ENCODE peak calls at places on chromosomes 13 and 19, in seven cellular contexts. O is mesendoderm, G is mesenchymal stem cell, J is H1, T is IMR-90, P is neuronal stem cell, R is trophoblast cell. W is an unnamed sample.

GRCh38 chr13:104816716-104817115 is 1718.7 kb downstream of the EFNB2 start:
- DNase-seq in O (no peak), G (no peak), J (no peak), T (no peak), P (no peak), R (no peak), W (no peak)

GRCh38 chr13:79723462-79724116 is 242.6 kb downstream of the NDFIP2 start:
- DNase-seq in O (no peak), G (no peak), J (no peak), T (no peak), P (no peak), R (no peak), W (no peak)

GRCh38 chr13:50468849-50469669 is 374.4 kb downstream of the DLEU7 start:
- DNase-seq in O (peak; percentile 37), G (no peak), J (no peak), T (no peak), P (no peak), R (no peak), W (no peak)

GRCh38 chr13:38361551-38362262 is 12.1 kb downstream of the UFM1 start:
- DNase-seq in O (no peak), G (no peak), J (no peak), T (no peak), P (no peak), R (no peak), W (no peak)

GRCh38 chr19:5536337-5536894 is 31.3 kb downstream of the TINCR start:
- DNase-seq in O (peak; percentile 96), G (peak; percentile 47), J (peak; percentile 91), T (peak; percentile 33), P (peak; percentile 85), R (peak; percentile 80), W (peak; percentile 96)

GRCh38 chr13:73218181-73218580 is 159.4 kb downstream of the KLF5 start:
- DNase-seq in O (no peak), G (no peak), J (no peak), T (no peak), P (no peak), R (no peak), W (no peak)

GRCh38 chr13:40401911-40402776 is 264.3 kb downstream of the FOXO1 start:
- DNase-seq in O (peak; percentile 48), G (peak; percentile 96), J (no peak), T (peak; percentile 92), P (no peak), R (peak; percentile 85), W (no peak)

GRCh38 chr19:8515317-8515716 is 1.4 kb upstream of the ZNF414 start:
- DNase-seq in O (no peak), G (no peak), J (no peak), T (no peak), P (no peak), R (no peak), W (no peak)

GRCh38 chr19:17951151-17952040 is 15.5 kb upstream of the KCNN1 start:
- DNase-seq in O (no peak), G (no peak), J (peak; percentile 62), T (no peak), P (no peak), R (no peak), W (peak; percentile 47)

GRCh38 chr13:95505265-95505664 is 47.3 kb upstream of the CLDN10 start:
- DNase-seq in O (peak; percentile 82), G (no peak), J (no peak), T (no peak), P (no peak), R (no peak), W (peak; percentile 46)

GRCh38 chr13:42458193-42458592 is 115.8 kb upstream of the TNFSF11 start:
- DNase-seq in O (no peak), G (no peak), J (no peak), T (no peak), P (no peak), R (no peak), W (no peak)

GRCh38 chr13:114022876-114023275 is 49.0 kb upstream of the C13orf46 start:
- DNase-seq in O (no peak), G (no peak), J (no peak), T (no peak), P (no peak), R (no peak), W (no peak)

GRCh38 chr19:13633109-13633508 is 126.8 kb upstream of the CACNA1A start:
- DNase-seq in O (no peak), G (no peak), J (no peak), T (peak; percentile 79), P (peak; percentile 20), R (no peak), W (peak; percentile 49)

GRCh38 chr13:90416519-90416918 is 931.0 kb upstream of the MIR17HG start:
- DNase-seq in O (peak; percentile 92), G (peak; percentile 54), J (no peak), T (peak; percentile 43), P (peak; percentile 9), R (peak; percentile 7), W (no peak)

GRCh38 chr19:35240322-35240721 is 8.5 kb upstream of the LSR start:
- DNase-seq in O (no peak), G (no peak), J (no peak), T (no peak), P (no peak), R (no peak), W (no peak)

GRCh38 chr13:94658926-94659649 is 53.3 kb downstream of the SOX21 start:
- DNase-seq in O (peak; percentile 42), G (peak; percentile 25), J (no peak), T (no peak), P (no peak), R (no peak), W (no peak)

DNA sequence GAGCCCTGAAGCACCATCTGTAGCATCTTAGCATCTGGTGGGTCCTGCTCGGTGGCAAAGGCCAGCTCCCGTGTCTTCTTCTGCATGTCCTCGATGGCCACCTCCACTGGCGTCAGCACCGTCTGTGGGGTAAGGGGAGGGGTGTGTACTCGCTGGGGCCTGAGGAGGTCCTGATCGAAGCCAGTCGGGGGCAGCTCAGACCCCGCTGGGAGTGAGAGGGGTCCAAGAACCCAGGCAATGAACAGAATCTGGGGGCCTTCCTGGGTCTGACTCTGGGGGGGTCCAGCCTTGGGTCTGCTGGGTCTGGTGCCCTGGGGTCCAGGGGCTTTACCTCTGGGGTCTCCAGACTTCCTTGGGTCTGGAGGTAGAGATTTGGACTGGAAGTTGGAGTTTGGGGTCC is 3.6 kb upstream of the KANK2 start:
- DNase-seq in O (no peak), G (no peak), J (no peak), T (no peak), P (no peak), R (no peak), W (no peak)
- H3K4ac ChIP-seq in O (no peak overlapping the region), G (no peak overlapping the region), J (no peak overlapping the region), T (no peak overlapping the region), P (no peak overlapping the region), R (no peak overlapping the region), W (no peak overlapping the region)

DNA sequence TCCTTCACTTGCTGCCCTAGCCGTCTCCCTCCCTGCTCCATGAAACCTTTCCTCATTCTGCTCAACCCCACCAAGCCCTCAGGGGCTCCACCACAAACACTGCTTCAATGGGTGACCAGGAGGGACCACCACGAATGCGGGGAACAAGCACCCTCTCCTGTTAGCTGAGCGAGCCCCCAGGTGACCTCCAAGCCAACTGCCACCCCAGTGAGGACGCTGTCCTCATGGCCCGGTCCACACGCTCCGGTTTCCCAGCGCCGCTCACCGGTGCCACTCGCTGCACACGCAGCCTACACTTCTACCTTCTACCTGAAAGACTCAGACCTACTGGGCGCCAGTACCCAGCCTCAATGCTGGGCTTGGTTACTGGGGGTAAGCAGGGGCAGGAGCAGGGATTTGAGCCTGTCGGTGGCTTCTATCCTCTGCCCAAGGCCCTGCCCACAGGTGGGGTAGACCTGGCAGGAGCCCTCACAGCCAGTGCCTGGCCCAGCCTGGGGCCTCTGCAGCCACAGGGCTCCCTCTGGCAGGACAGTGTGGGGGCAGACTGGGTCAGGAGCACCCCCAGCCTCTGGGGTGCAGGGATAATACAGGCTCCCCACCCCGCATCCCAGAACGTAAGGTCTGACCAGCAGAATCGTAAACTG is 704 bp upstream of the TMEM86B start:
- DNase-seq in O (no peak), G (no peak), J (no peak), T (no peak), P (no peak), R (no peak), W (no peak)
- H3K4ac ChIP-seq in O (no peak overlapping the region), G (no peak overlapping the region), J (no peak overlapping the region), T (no peak overlapping the region), P (no peak overlapping the region), R (no peak overlapping the region), W (no peak overlapping the region)

GRCh38 chr13:106529415-106530208 is 5.8 kb downstream of the EFNB2 start:
- DNase-seq in O (no peak), G (no peak), J (no peak), T (no peak), P (no peak), R (no peak), W (no peak)

GRCh38 chr13:106530907-106531520 is 4.4 kb downstream of the EFNB2 start:
- DNase-seq in O (peak; percentile 63), G (no peak), J (no peak), T (no peak), P (no peak), R (no peak), W (no peak)

GRCh38 chr13:106528711-106529414 is 6.6 kb downstream of the EFNB2 start:
- DNase-seq in O (peak; percentile 86), G (no peak), J (no peak), T (no peak), P (peak; percentile 48), R (no peak), W (no peak)

GRCh38 chr13:106532111-106532929 is 3.1 kb downstream of the EFNB2 start:
- DNase-seq in O (peak; percentile 47), G (peak; percentile 47), J (no peak), T (peak; percentile 32), P (no peak), R (no peak), W (no peak)

DNA sequence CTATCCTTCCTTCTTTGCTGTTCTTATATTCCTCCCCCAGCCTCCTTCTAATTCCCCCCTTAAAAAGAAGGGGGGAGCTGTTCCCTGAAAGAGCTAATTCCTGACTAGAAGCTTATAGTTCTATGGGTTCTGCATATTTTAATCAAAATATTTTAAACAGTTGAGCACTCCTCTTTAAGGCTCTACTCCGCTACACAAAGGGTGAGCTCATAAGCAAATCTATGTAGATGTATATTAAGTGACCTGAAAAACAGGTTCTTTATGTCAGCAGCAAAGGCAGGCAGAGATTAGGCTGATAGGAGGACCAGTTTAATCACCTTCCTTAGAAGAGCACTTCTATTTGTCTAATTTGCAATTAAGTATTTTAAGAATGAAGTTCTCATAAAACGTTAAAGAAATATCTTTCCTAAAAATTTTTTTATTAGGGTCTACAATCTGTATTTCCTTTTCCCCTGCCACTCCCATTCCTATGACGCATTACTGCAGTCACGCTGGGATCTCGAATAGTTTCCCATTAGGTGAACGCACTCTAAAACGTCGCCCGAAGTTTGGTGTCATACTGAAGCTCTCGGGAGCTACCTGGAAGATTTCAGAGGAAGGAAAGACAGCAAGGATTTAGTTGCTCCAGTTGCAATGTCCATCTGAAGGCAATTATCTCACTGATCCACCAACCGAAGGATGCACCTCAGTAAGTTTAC is 5.1 kb downstream of the EFNB2 start:
- DNase-seq in O (peak; percentile 67), G (no peak), J (no peak), T (no peak), P (no peak), R (peak; percentile 56), W (no peak)
- H3K4ac ChIP-seq in O (no peak overlapping the region), G (no peak overlapping the region), J (no peak overlapping the region), T (no peak overlapping the region), P (no peak overlapping the region), R (peak overlapping the region; percentile 66), W (no peak overlapping the region)

GRCh38 chr13:60795219-60795618 is 398.2 kb downstream of the TDRD3 start:
- DNase-seq in O (no peak), G (no peak), J (no peak), T (no peak), P (no peak), R (no peak), W (no peak)
- H3K4ac ChIP-seq in O (no peak overlapping the region), G (no peak overlapping the region), J (no peak overlapping the region), T (no peak overlapping the region), P (no peak overlapping the region), R (no peak overlapping the region), W (no peak overlapping the region)

W was measured in H9.